ENCODE peak calls at places on chromosomes 11 and 22, in seven cellular contexts. H, J, O, W, A, G and C are unnamed samples.

GRCh38 chr11:128708660-128709059 is 14.8 kb downstream of the FLI1 start:
- DNase-seq in J (no peak), A (no peak), W (no peak), O (no peak), H (no peak), G (no peak), C (no peak)

GRCh38 chr11:65077466-65077865 is 6.4 kb downstream of the CDCA5 start:
- DNase-seq in A (no peak), H (no peak), J (no peak), O (peak), G (no peak), W (no peak), C (peak)

GRCh38 chr22:48743601-48744282 is 1083.9 kb downstream of the BRD1 start:
- DNase-seq in W (peak), O (no peak), J (no peak), A (no peak), H (no peak), G (no peak), C (peak)

GRCh38 chr22:46586531-46587011 is 33.6 kb upstream of the GRAMD4 start:
- DNase-seq in W (no peak), O (peak), A (no peak), J (no peak), G (no peak), H (no peak), C (peak)

GRCh38 chr22:24188705-24189248 is 7.5 kb downstream of the SUSD2 start:
- DNase-seq in O (peak), J (no peak), A (no peak), H (no peak), G (no peak), W (no peak), C (peak)

GRCh38 chr22:28894320-28894719 is 10.9 kb downstream of the ZNRF3 start:
- DNase-seq in O (peak), J (no peak), G (no peak), W (no peak), H (no peak), A (no peak), C (no peak)

GRCh38 chr11:2724653-2725366 is 25.0 kb upstream of the KCNQ1OT1 start:
- DNase-seq in A (no peak), O (no peak), H (no peak), J (no peak), G (no peak), W (no peak), C (no peak)

GRCh38 chr11:96061730-96062524 is 138.0 kb upstream of the MTMR2 start:
- DNase-seq in H (no peak), O (no peak), W (no peak), J (no peak), A (peak), G (peak), C (no peak)

GRCh38 chr11:6204708-6205107 is 649 bp upstream of the C11orf42 start:
- DNase-seq in H (no peak), O (no peak), A (no peak), W (no peak), J (no peak), G (peak), C (no peak)

GRCh38 chr11:16986434-16987204 is 27.6 kb downstream of the PLEKHA7 start:
- DNase-seq in H (peak), A (peak), G (no peak), O (peak), W (no peak), J (peak), C (no peak)

GRCh38 chr22:25141994-25142620 is 57.6 kb upstream of the CRYBB3 start:
- DNase-seq in W (no peak), A (no peak), O (no peak), G (no peak), H (no peak), J (no peak), C (no peak)

GRCh38 chr11:118238397-118238796 is 13.6 kb upstream of the JAML start:
- DNase-seq in G (no peak), J (no peak), W (no peak), A (no peak), H (no peak), O (no peak), C (no peak)

GRCh38 chr11:57476883-57477506 is 16.7 kb downstream of the RTN4RL2 start:
- DNase-seq in W (no peak), H (peak), O (no peak), A (no peak), J (no peak), G (peak), C (peak)

GRCh38 chr11:29962243-29962642 is 54.6 kb downstream of the KCNA4 start:
- DNase-seq in J (no peak), A (no peak), W (no peak), O (no peak), G (no peak), H (no peak), C (no peak)

GRCh38 chr11:122628691-122629555 is 26.6 kb upstream of the UBASH3B start:
- DNase-seq in O (no peak), H (peak), J (peak), A (peak), W (no peak), G (peak), C (peak)

GRCh38 chr11:121194731-121195596 is 93.9 kb downstream of the TECTA start:
- DNase-seq in W (no peak), O (no peak), A (peak), G (peak), H (no peak), J (peak), C (peak)

GRCh38 chr22:24953294-24954113 is 988 bp downstream of the KIAA1671 start:
- DNase-seq in W (no peak), O (peak), J (no peak), A (no peak), G (no peak), H (peak), C (peak)

GRCh38 chr11:16809901-16810668 is 71.6 kb downstream of the C11orf58 start:
- DNase-seq in H (no peak), O (no peak), W (no peak), J (no peak), A (no peak), G (peak), C (peak)

GRCh38 chr22:26322179-26322905 is 106.7 kb upstream of the ASPHD2 start:
- DNase-seq in J (no peak), G (peak), A (no peak), H (no peak), W (no peak), O (no peak), C (peak)

GRCh38 chr11:86981777-86982540 is 26.8 kb upstream of the FZD4 start:
- DNase-seq in H (no peak), O (no peak), J (no peak), A (no peak), W (no peak), G (no peak), C (no peak)

GRCh38 chr11:4921796-4922195 is 2.3 kb downstream of the OR51G1 start:
- DNase-seq in W (no peak), A (no peak), H (no peak), J (no peak), O (no peak), G (no peak), C (no peak)

GRCh38 chr11:118283756-118284350 is 19.8 kb upstream of the MPZL2 start:
- DNase-seq in J (no peak), W (no peak), H (no peak), G (no peak), O (no peak), A (no peak), C (no peak)

GRCh38 chr22:50640857-50641647 is 13.1 kb upstream of the ARSA start:
- DNase-seq in A (no peak), H (no peak), J (no peak), O (no peak), W (no peak), G (no peak), C (no peak)

GRCh38 chr22:50641696-50642607 is 14.0 kb upstream of the ARSA start:
- DNase-seq in A (no peak), H (peak), G (peak), J (no peak), O (no peak), W (no peak), C (peak)
- H3K4me3 ChIP-seq in A (no peak), H (no peak), G (no peak), J (no peak), O (no peak), W (no peak), C (no peak)

GRCh38 chr11:111829185-111829968 is 42.0 kb downstream of the ALG9 start:
- DNase-seq in J (no peak), W (no peak), A (no peak), H (no peak), G (no peak), O (no peak), C (peak)
- H3K4me3 ChIP-seq in J (no peak), W (no peak), A (no peak), H (no peak), G (no peak), O (no peak), C (no peak)

DNA sequence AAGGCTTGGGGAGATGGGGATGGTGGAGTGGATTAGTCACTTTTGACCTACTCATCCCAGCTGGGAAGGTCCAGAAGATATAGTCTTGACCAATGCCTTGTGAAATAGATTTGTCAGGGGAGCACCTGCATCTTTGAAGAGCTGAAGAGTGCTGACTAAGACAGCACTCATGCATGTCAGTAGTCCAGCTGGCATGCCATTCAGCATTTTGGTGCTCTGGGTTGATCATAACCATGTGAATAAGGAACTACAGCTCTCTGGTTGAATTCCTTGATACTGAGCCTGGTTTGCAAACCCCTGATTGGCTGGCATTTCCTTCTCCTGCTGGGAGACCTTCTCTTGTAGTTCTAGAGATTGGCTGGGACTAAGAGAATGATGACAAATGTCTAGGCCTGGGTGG is 106.8 kb upstream of the ALX4 start:
- DNase-seq in A (no peak), W (peak), J (no peak), H (no peak), O (no peak), G (no peak), C (no peak)
- H3K4me3 ChIP-seq in A (no peak), W (no peak), J (no peak), H (no peak), O (no peak), G (no peak), C (no peak)

GRCh38 chr11:109605006-109605405 is 183.0 kb downstream of the C11orf87 start:
- DNase-seq in J (no peak), W (no peak), A (no peak), H (no peak), G (no peak), O (no peak), C (no peak)
- H3K4me3 ChIP-seq in J (no peak), W (no peak), A (no peak), H (no peak), G (no peak), O (no peak), C (no peak)

GRCh38 chr11:10567466-10567865 is 999 bp downstream of the LYVE1 start:
- DNase-seq in W (no peak), A (no peak), O (no peak), J (no peak), H (no peak), G (no peak), C (no peak)
- H3K4me3 ChIP-seq in W (peak), A (no peak), O (no peak), J (no peak), H (peak), G (no peak), C (no peak)

GRCh38 chr22:19707347-19708322 is 6.7 kb upstream of the SEPTIN5 start:
- DNase-seq in O (no peak), H (peak), J (no peak), G (no peak), A (no peak), W (peak), C (peak)

GRCh38 chr22:19703869-19704268 is 10.4 kb upstream of the SEPTIN5 start:
- DNase-seq in H (peak), W (no peak), J (no peak), O (no peak), G (no peak), A (no peak), C (peak)

GRCh38 chr22:19706661-19707151 is 7.6 kb upstream of the SEPTIN5 start:
- DNase-seq in A (no peak), W (no peak), J (no peak), O (no peak), H (no peak), G (no peak), C (no peak)

GRCh38 chr22:19704355-19705015 is 9.8 kb upstream of the SEPTIN5 start:
- DNase-seq in H (no peak), O (no peak), W (no peak), A (no peak), G (no peak), J (no peak), C (peak)

GRCh38 chr22:19705181-19705934 is 8.9 kb upstream of the SEPTIN5 start:
- DNase-seq in W (no peak), G (no peak), J (no peak), H (peak), O (no peak), A (no peak), C (peak)
- H3K4me3 ChIP-seq in W (no peak), G (no peak), J (no peak), H (no peak), O (no peak), A (no peak), C (no peak)

DNA sequence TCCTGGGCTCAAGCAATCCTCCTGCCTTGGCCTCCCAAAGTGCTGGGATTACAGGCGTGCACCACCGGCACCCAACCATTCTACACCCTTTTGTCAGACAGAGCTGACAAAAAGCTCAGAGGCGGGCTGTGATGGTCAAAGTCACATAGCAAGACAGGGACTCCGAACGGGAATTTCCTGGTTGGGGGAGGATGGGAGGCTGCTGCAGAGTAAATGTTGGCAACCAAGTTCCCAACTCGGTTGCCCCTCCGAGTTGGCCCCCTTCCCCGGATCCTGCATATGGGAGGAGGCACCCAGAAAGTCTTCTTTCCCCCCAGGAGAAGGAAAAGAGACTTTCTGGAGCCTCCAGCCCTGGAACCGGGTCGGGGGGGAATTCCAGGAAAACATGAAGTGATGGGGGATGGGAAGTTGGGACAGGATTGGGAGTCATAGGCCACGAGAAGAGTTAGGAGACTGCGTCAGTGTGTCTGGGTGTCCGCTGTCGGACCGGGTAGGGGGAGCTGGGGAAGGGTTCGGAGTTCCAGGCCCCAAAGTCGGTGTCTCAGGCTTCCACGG is 640 bp downstream of the SELENOM start:
- DNase-seq in A (no peak), J (no peak), W (peak), O (peak), G (peak), H (no peak), C (peak)
- H3K4me3 ChIP-seq in A (peak), J (peak), W (peak), O (peak), G (peak), H (peak), C (peak)

GRCh38 chr22:40178417-40179409 is 988 bp downstream of the TNRC6B start:
- DNase-seq in H (no peak), G (peak), W (no peak), A (peak), J (no peak), O (peak), C (no peak)

GRCh38 chr22:40182231-40182835 is 4.6 kb downstream of the TNRC6B start:
- DNase-seq in O (no peak), G (no peak), A (no peak), H (no peak), W (no peak), J (no peak), C (no peak)

GRCh38 chr22:40181323-40181722 is 3.6 kb downstream of the TNRC6B start:
- DNase-seq in A (no peak), O (no peak), H (no peak), J (no peak), G (no peak), W (no peak), C (no peak)

GRCh38 chr22:40179535-40179934 is 1.8 kb downstream of the TNRC6B start:
- DNase-seq in A (no peak), O (no peak), W (no peak), G (peak), J (no peak), H (no peak), C (no peak)

GRCh38 chr22:40180403-40180802 is 2.7 kb downstream of the TNRC6B start:
- DNase-seq in O (no peak), J (no peak), W (no peak), A (no peak), H (no peak), G (peak), C (no peak)
- H3K4me3 ChIP-seq in O (no peak), J (peak), W (peak), A (peak), H (no peak), G (peak), C (peak)

GRCh38 chr11:554824-555499 is 5.6 kb downstream of the LMNTD2 start:
- DNase-seq in O (peak), J (peak), H (peak), A (peak), W (no peak), G (peak), C (peak)

GRCh38 chr11:557328-558132 is 3.0 kb downstream of the LMNTD2 start:
- DNase-seq in H (no peak), O (no peak), J (no peak), A (no peak), W (no peak), G (no peak), C (peak)

GRCh38 chr11:556857-557256 is 3.7 kb downstream of the LMNTD2 start:
- DNase-seq in G (no peak), O (no peak), H (no peak), A (no peak), J (no peak), W (no peak), C (no peak)

GRCh38 chr11:555500-556174 is 4.9 kb downstream of the LMNTD2 start:
- DNase-seq in H (no peak), W (no peak), A (no peak), J (no peak), G (no peak), O (no peak), C (no peak)

DNA sequence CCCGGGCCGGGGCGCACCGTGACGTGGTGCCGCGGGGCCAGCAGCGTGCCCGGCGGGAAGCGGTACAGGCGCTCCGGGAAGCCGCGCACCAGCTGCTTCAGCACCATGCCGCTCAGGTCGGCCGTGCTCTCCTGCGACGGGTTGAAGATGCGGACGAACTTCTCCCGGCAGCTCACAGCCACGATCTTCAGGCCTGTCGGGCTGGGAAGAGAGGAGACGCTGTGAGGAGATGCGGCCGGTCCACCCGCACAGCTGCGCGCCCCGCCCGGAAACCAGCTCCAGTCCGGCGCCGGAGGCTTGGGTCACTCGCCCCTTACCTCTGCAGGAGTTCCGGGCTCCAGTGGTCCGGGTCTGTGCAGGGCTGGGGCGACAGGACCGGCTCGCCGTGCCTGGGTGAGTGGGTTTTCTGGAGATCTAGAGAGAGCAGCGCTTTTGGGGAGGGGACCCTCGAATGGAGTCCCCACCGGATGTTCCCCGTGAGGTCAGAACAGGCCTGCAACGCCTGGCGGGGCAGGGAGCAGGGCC is 4.3 kb downstream of the LMNTD2 start:
- DNase-seq in G (peak), H (no peak), A (no peak), O (no peak), W (no peak), J (no peak), C (peak)
- H3K4me3 ChIP-seq in G (no peak), H (no peak), A (no peak), O (no peak), W (peak), J (no peak), C (no peak)

GRCh38 chr11:112812719-112813118 is 148.5 kb upstream of the NCAM1 start:
- DNase-seq in A (no peak), J (no peak), O (no peak), W (no peak), H (no peak), G (no peak), C (no peak)

GRCh38 chr11:112822478-112823274 is 138.5 kb upstream of the NCAM1 start:
- DNase-seq in A (no peak), H (no peak), G (no peak), J (no peak), W (no peak), O (no peak), C (no peak)

GRCh38 chr11:112811781-112812180 is 149.4 kb upstream of the NCAM1 start:
- DNase-seq in G (no peak), H (no peak), J (no peak), W (no peak), O (no peak), A (no peak), C (no peak)

GRCh38 chr11:112817376-112817775 is 143.8 kb upstream of the NCAM1 start:
- DNase-seq in G (no peak), J (no peak), O (no peak), A (no peak), H (no peak), W (no peak), C (no peak)
- H3K4me3 ChIP-seq in G (no peak), J (no peak), O (no peak), A (no peak), H (no peak), W (no peak), C (no peak)